ENCODE peak calls at places on chromosomes 4 and X, in ten cellular contexts. Y, U, O, V, W, P, N, B, X and A are unnamed samples.

GRCh38 chr4:124851741-124852140 is 139.2 kb upstream of the ANKRD50 start:
- DNase-seq in Y (no peak), U (no peak), O (no peak), V (no peak), W (no peak), P (no peak), N (no peak), B (no peak), X (no peak), A (no peak)

GRCh38 chr4:147984065-147984777 is 252.3 kb downstream of the ARHGAP10 start:
- DNase-seq in Y (no peak), U (peak; percentile 23), O (no peak), V (peak; percentile 51), W (peak; percentile 41), P (no peak), N (peak; percentile 13), B (no peak), X (peak; percentile 11), A (peak; percentile 44)

GRCh38 chr4:83268491-83268890 is 16.1 kb downstream of the COQ2 start:
- DNase-seq in Y (no peak), U (no peak), O (no peak), V (no peak), W (no peak), P (no peak), N (no peak), B (no peak), X (no peak), A (no peak)

GRCh38 chrX:150036181-150036580 is 97.9 kb upstream of the EOLA2 start:
- DNase-seq in Y (no peak), U (no peak), O (no peak), V (peak; percentile 91), W (no peak), P (no peak), N (no peak), B (no peak), X (no peak), A (no peak)

GRCh38 chrX:22689290-22689689 is 310.5 kb upstream of the DDX53 start:
- DNase-seq in Y (no peak), U (no peak), O (no peak), V (peak; percentile 4), W (no peak), P (no peak), N (no peak), B (no peak), X (no peak), A (no peak)

GRCh38 chr4:80007745-80008149 is 65.3 kb downstream of the ANTXR2 start:
- DNase-seq in Y (no peak), U (no peak), O (no peak), V (no peak), W (no peak), P (no peak), N (no peak), B (no peak), X (no peak), A (no peak)

GRCh38 chr4:46999584-46999983 is 6.2 kb upstream of the GABRA4 start:
- DNase-seq in Y (no peak), U (no peak), O (no peak), V (peak; percentile 2), W (no peak), P (no peak), N (no peak), B (no peak), X (no peak), A (no peak)

GRCh38 chrX:46325312-46325877 is 219.8 kb downstream of the ZNF674 start:
- DNase-seq in Y (no peak), U (no peak), O (peak; percentile 8), V (peak; percentile 84), W (no peak), P (no peak), N (peak; percentile 86), B (peak; percentile 52), X (no peak), A (no peak)

GRCh38 chr4:107956011-107956410 is 24.7 kb downstream of the CYP2U1 start:
- DNase-seq in Y (no peak), U (no peak), O (no peak), V (no peak), W (no peak), P (no peak), N (no peak), B (no peak), X (no peak), A (no peak)